ENCODE peak calls at places on chromosomes 12 and 14, in seven cellular contexts. F is SK-N-SH, I is HepG2, E is GM12891, O is GM12878, N is GM12892, A is H1. J is an unnamed sample.

GRCh38 chr12:93297536-93297935 is 80.2 kb upstream of the NUDT4 start:
- DNase-seq in F (no peak), I (no peak), E (no peak), O (no peak), N (no peak), A (no peak), J (no peak)

GRCh38 chr12:93128332-93128707 is 199.2 kb upstream of the EEA1 start:
- DNase-seq in F (no peak), I (no peak), E (no peak), O (no peak), N (no peak), A (no peak), J (no peak)

GRCh38 chr14:39847191-39847590 is 415.0 kb upstream of the FBXO33 start:
- DNase-seq in F (no peak), I (no peak), E (no peak), O (no peak), N (no peak), A (no peak), J (no peak)

GRCh38 chr12:115295886-115296285 is 611.9 kb upstream of the TBX3 start:
- DNase-seq in F (no peak), I (no peak), E (no peak), O (no peak), N (no peak), A (no peak), J (no peak)

GRCh38 chr12:98587084-98587483 is 6.4 kb upstream of the SLC25A3 start:
- DNase-seq in F (no peak), I (no peak), E (no peak), O (no peak), N (no peak), A (no peak), J (no peak)

GRCh38 chr14:100376751-100377171 is 53.6 kb downstream of the SLC25A47 start:
- DNase-seq in F (no peak), I (peak), E (no peak), O (no peak), N (no peak), A (no peak), J (no peak)

GRCh38 chr14:104223810-104224515 is 85.6 kb downstream of the KIF26A start:
- DNase-seq in F (peak), I (no peak), E (no peak), O (no peak), N (no peak), A (no peak), J (no peak)

GRCh38 chr14:72594099-72594901 is 299.6 kb downstream of the DPF3 start:
- DNase-seq in F (no peak), I (no peak), E (no peak), O (peak), N (no peak), A (no peak), J (no peak)

GRCh38 chr12:88854260-88854659 is 274.0 kb upstream of the KITLG start:
- DNase-seq in F (no peak), I (peak), E (no peak), O (no peak), N (no peak), A (no peak), J (no peak)

GRCh38 chr12:55009171-55009570 is 10.6 kb upstream of the NEUROD4 start:
- DNase-seq in F (no peak), I (no peak), E (no peak), O (no peak), N (no peak), A (no peak), J (no peak)

GRCh38 chr14:22410497-22410896 is 178.5 kb downstream of the DAD1 start:
- DNase-seq in F (no peak), I (no peak), E (no peak), O (no peak), N (no peak), A (no peak), J (no peak)

GRCh38 chr14:70257526-70257925 is 68.8 kb upstream of the SLC8A3 start:
- DNase-seq in F (no peak), I (no peak), E (no peak), O (no peak), N (no peak), A (peak), J (peak)

GRCh38 chr12:113403435-113404415 is at the start of gene SDS:
- DNase-seq in F (peak), I (no peak), E (no peak), O (no peak), N (no peak), A (no peak), J (peak)

GRCh38 chr14:23935158-23935557 is 18.4 kb upstream of the DHRS4 start:
- DNase-seq in F (no peak), I (no peak), E (no peak), O (no peak), N (no peak), A (no peak), J (no peak)

GRCh38 chr14:23937121-23937692 is 16.4 kb upstream of the DHRS4 start:
- DNase-seq in F (no peak), I (no peak), E (no peak), O (no peak), N (no peak), A (no peak), J (no peak)

GRCh38 chr14:23938823-23939222 is 14.7 kb upstream of the DHRS4 start:
- DNase-seq in F (no peak), I (no peak), E (no peak), O (no peak), N (no peak), A (no peak), J (no peak)

GRCh38 chr14:23933706-23934105 is 19.9 kb upstream of the DHRS4 start:
- DNase-seq in F (no peak), I (no peak), E (no peak), O (no peak), N (no peak), A (no peak), J (no peak)

DNA sequence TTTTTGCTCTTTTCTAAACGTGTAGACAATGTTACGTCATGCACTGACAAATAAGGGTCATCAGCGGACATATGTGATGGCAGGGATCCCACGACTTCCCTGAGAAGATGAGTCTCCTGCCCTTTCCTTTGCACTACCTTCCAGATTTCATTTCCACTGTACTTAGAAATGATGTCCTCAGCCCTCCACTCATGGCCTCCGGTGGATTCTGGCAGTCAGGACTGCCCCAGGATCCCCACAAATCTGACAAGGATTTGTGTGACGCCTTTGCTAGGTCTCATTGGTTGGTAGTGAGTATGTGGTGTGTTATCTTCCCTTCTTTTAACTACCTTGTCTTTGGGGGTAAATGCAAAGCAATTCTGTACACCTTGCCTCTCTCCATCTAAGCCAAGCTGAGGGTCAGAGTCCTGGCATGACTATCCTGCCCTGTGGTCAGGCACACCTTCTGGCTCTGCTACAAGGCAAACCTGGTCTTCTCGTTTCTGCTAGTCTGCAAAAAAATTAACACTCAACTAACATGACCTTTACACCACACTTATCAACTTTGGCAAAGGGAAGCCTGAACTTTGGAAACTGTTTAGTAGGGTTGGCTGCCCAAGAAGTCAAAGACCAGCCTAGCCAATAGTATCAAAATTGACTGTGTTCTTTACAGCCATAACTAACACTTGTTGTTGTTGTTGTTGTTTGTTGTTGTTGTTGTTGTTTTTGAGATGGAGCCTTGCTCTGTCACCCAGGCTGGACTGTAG is 17.3 kb upstream of the DHRS4 start:
- DNase-seq in F (no peak), I (peak), E (no peak), O (no peak), N (no peak), A (no peak), J (no peak)
- TF ChIP-seq TAF1 in F (no peak), I (no peak), E (no peak), O (no peak), N (no peak), A (no peak), J (no peak)

GRCh38 chr12:27277846-27278260 is 33.8 kb downstream of the STK38L start:
- DNase-seq in F (no peak), I (peak), E (no peak), O (peak), N (peak), A (no peak), J (no peak)
- TF ChIP-seq TAF1 in F (no peak), I (no peak), E (no peak), O (no peak), N (no peak), A (no peak), J (no peak)

GRCh38 chr12:46678441-46678840 is 147.4 kb downstream of the SLC38A4 start:
- DNase-seq in F (no peak), I (no peak), E (no peak), O (no peak), N (no peak), A (no peak), J (no peak)
- TF ChIP-seq TAF1 in F (no peak), I (no peak), E (no peak), O (no peak), N (no peak), A (no peak), J (no peak)

DNA sequence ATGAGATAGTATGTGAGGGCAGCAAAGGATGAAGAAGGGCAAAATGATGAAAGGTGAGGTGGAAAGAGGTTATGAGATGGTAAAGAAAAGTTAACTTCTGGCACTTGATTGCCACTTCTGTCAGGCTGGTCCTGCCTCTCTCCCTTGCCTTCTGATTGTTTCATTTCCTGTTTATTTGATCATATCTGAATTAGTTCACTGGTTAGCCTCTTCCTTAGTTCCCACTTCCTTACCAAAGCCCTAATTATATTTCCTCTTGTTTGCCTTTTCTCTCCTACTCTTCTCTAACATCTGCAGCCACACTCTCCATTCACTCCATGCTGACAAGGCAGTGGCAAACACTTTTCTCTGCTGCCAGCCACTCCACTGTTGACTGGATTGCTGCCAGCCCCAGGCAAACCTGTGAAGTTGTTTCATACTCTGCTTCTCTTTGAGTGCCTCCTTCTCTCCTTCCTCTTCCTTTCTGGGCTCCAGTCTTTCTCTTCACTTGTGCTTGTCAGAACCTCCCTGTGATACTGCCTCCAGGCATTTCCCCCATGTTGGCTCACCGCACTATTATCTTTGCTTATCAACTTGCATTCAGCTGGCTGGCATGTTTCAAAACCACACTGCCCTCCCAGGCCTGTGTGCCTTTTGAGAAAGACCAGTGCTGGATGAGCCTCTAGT is 8.1 kb downstream of the PNP start:
- DNase-seq in F (peak), I (no peak), E (no peak), O (no peak), N (no peak), A (no peak), J (peak)
- TF ChIP-seq TAF1 in F (no peak), I (no peak), E (no peak), O (no peak), N (no peak), A (no peak), J (no peak)

J was measured in K562.